ENCODE peak calls at places on chromosome 17, in five cellular contexts. I is T follicular helper cell, U is NB4, B is GM03348, O is KG1. E is an unnamed sample.

GRCh38 chr17:41614098-41614497 is 1.5 kb upstream of the KRT16 start:
- DNase-seq in U (no peak), I (no peak), B (no peak), O (no peak), E (no peak)

GRCh38 chr17:40304464-40304863 is 4.5 kb upstream of the RARA start:
- DNase-seq in I (no peak), O (no peak), U (no peak), B (no peak), E (no peak)

GRCh38 chr17:10276436-10276835 is 78.0 kb upstream of the GAS7 start:
- DNase-seq in U (no peak), B (no peak), I (no peak), O (no peak), E (no peak)

GRCh38 chr17:19303367-19303776 is 59.2 kb downstream of the B9D1 start:
- DNase-seq in B (no peak), U (peak; percentile 55), O (no peak), I (no peak), E (no peak)

GRCh38 chr17:21249911-21250703 is 3.1 kb downstream of the NATD1 start:
- DNase-seq in B (no peak), I (no peak), O (no peak), U (peak; percentile 33), E (no peak)

GRCh38 chr17:7552621-7553051 is 3.8 kb downstream of the TNFSF12 start:
- DNase-seq in B (no peak), U (no peak), I (no peak), O (no peak), E (no peak)

GRCh38 chr17:21252875-21253645 is at the start of gene NATD1:
- DNase-seq in O (no peak), I (peak; percentile 73), U (peak; percentile 89), B (peak; percentile 95), E (peak; percentile 31)

GRCh38 chr17:2361361-2361760 is 24.1 kb downstream of the SGSM2 start:
- DNase-seq in U (no peak), B (no peak), I (no peak), O (no peak), E (no peak)

GRCh38 chr17:64009571-64010402 is 10.6 kb downstream of the ICAM2 start:
- DNase-seq in I (no peak), O (no peak), B (peak; percentile 7), U (no peak), E (no peak)

GRCh38 chr17:78016852-78017251 is 58.3 kb downstream of the TNRC6C start:
- DNase-seq in U (no peak), O (no peak), B (no peak), I (no peak), E (no peak)

GRCh38 chr17:48261297-48261880 is 153.8 kb downstream of the SNX11 start:
- DNase-seq in I (no peak), U (peak; percentile 45), O (peak; percentile 13), B (peak; percentile 8), E (no peak)

GRCh38 chr17:66123163-66123562 is 68.8 kb downstream of the CEP112 start:
- DNase-seq in O (no peak), U (no peak), I (no peak), B (peak; percentile 31), E (peak; percentile 22)

GRCh38 chr17:43880420-43880991 is 26.8 kb downstream of the MPP2 start:
- DNase-seq in U (peak; percentile 34), O (no peak), B (peak; percentile 48), I (peak; percentile 18), E (no peak)

GRCh38 chr17:80252871-80253270 is 7.8 kb upstream of the RNF213 start:
- DNase-seq in U (peak; percentile 23), O (peak; percentile 9), I (peak; percentile 83), B (no peak), E (no peak)

GRCh38 chr17:66426397-66427033 is 124.1 kb downstream of the PRKCA start:
- DNase-seq in I (peak; percentile 7), B (peak; percentile 19), O (no peak), U (peak; percentile 61), E (no peak)

GRCh38 chr17:42814633-42815399 is 9.3 kb downstream of the BECN1 start:
- DNase-seq in O (no peak), U (no peak), I (no peak), B (peak; percentile 79), E (no peak)

GRCh38 chr17:76529643-76530488 is 7.6 kb downstream of the CYGB start:
- DNase-seq in B (peak; percentile 73), U (peak; percentile 60), O (no peak), I (no peak), E (no peak)

GRCh38 chr17:59668816-59669215 is 38.4 kb downstream of the PTRH2 start:
- DNase-seq in O (peak; percentile 24), U (peak; percentile 4), B (peak; percentile 65), I (no peak), E (peak; percentile 94)

GRCh38 chr17:61122356-61122913 is 277.2 kb upstream of the TBX2 start:
- DNase-seq in O (no peak), I (no peak), B (no peak), U (no peak), E (no peak)

GRCh38 chr17:78896091-78896833 is 6.7 kb downstream of the CEP295NL start:
- DNase-seq in B (no peak), I (no peak), O (no peak), U (no peak), E (no peak)

GRCh38 chr17:74493381-74493833 is 27.0 kb downstream of the CD300A start:
- DNase-seq in O (peak; percentile 55), U (peak; percentile 75), B (peak; percentile 83), I (peak; percentile 45), E (peak; percentile 9)

GRCh38 chr17:2929881-2930533 is 133.4 kb downstream of the OR1D5 start:
- DNase-seq in I (no peak), B (peak; percentile 50), U (peak; percentile 22), O (no peak), E (peak; percentile 29)

GRCh38 chr17:75872434-75873351 is 5.7 kb downstream of the TRIM47 start:
- DNase-seq in O (no peak), U (no peak), I (peak; percentile 56), B (peak; percentile 87), E (peak; percentile 73)

GRCh38 chr17:83078378-83079339 is 750 bp upstream of the METRNL start:
- DNase-seq in O (no peak), U (no peak), I (no peak), B (peak; percentile 66), E (no peak)

GRCh38 chr17:82237083-82237745 is 8.4 kb downstream of the SLC16A3 start:
- DNase-seq in I (no peak), B (no peak), O (no peak), U (no peak), E (no peak)

GRCh38 chr17:61647044-61647443 is 56.0 kb upstream of the NACA2 start:
- DNase-seq in O (no peak), U (no peak), I (no peak), B (peak; percentile 48), E (peak; percentile 15)

GRCh38 chr17:48478224-48479013 is 48.4 kb upstream of the SKAP1 start:
- DNase-seq in U (peak; percentile 37), I (no peak), O (peak; percentile 95), B (no peak), E (no peak)

GRCh38 chr17:28792877-28793666 is 49.3 kb downstream of the TRAF4 start:
- DNase-seq in B (no peak), I (no peak), O (no peak), U (peak; percentile 65), E (no peak)

E was measured in foreskin keratinocyte.